ENCODE peak calls at places on chromosomes 7 and 10, in six cellular contexts. C is NCI-H187, X is T-helper 9 cell, Z is brain microvascular endothelial cell, S is SJSA1, O is neuronal stem cell. E is an unnamed sample.

GRCh38 chr7:81715984-81716588 is 53.8 kb downstream of the HGF start:
- DNase-seq in C (no peak), Z (peak; percentile 79), S (no peak), X (no peak), O (peak; percentile 11), E (no peak)

GRCh38 chr7:77665161-77665560 is 31.1 kb upstream of the RSBN1L start:
- DNase-seq in C (no peak), O (no peak), Z (no peak), X (no peak), S (no peak), E (no peak)

GRCh38 chr7:29935111-29935510 is 54.5 kb downstream of the SCRN1 start:
- DNase-seq in O (no peak), X (no peak), C (no peak), S (no peak), Z (no peak), E (no peak)

GRCh38 chr10:122252805-122253204 is 18.3 kb upstream of the BTBD16 start:
- DNase-seq in X (no peak), O (no peak), S (no peak), C (no peak), Z (no peak), E (no peak)

GRCh38 chr10:43057231-43057711 is 19.6 kb upstream of the RET start:
- DNase-seq in Z (no peak), S (no peak), C (no peak), X (no peak), O (no peak), E (no peak)

GRCh38 chr10:62843591-62843990 is 27.4 kb upstream of the EGR2 start:
- DNase-seq in X (no peak), O (no peak), Z (no peak), S (no peak), C (no peak), E (no peak)

GRCh38 chr10:3470191-3470590 is 297.6 kb upstream of the PITRM1 start:
- DNase-seq in O (no peak), C (no peak), S (no peak), X (no peak), Z (no peak), E (no peak)

GRCh38 chr10:63209703-63210102 is 76.6 kb downstream of the NRBF2 start:
- DNase-seq in S (no peak), O (no peak), Z (no peak), C (no peak), X (no peak), E (no peak)

GRCh38 chr10:132805599-132805998 is 19.7 kb upstream of the NKX6-2 start:
- DNase-seq in O (no peak), Z (no peak), X (no peak), S (no peak), C (no peak), E (no peak)

GRCh38 chr10:75040576-75040975 is 70.9 kb upstream of the SAMD8 start:
- DNase-seq in C (no peak), O (no peak), S (no peak), X (no peak), Z (no peak), E (no peak)

GRCh38 chr10:95785317-95785716 is 29.4 kb downstream of the ENTPD1 start:
- DNase-seq in C (no peak), X (no peak), Z (no peak), S (no peak), O (no peak), E (no peak)

GRCh38 chr7:105439174-105439893 is 50.6 kb upstream of the SRPK2 start:
- DNase-seq in Z (peak; percentile 28), S (peak; percentile 57), O (no peak), C (no peak), X (no peak), E (no peak)

GRCh38 chr7:45888993-45889366 is 692 bp downstream of the IGFBP1 start:
- DNase-seq in O (no peak), S (no peak), Z (no peak), X (no peak), C (no peak), E (no peak)

GRCh38 chr10:45418859-45419672 is 45.0 kb downstream of the ALOX5 start:
- DNase-seq in C (no peak), S (no peak), Z (peak; percentile 15), O (peak; percentile 68), X (peak; percentile 41), E (no peak)

GRCh38 chr7:50653116-50653854 is 88.1 kb upstream of the DDC start:
- DNase-seq in X (no peak), Z (peak; percentile 65), O (no peak), C (no peak), S (no peak), E (no peak)

GRCh38 chr10:33547976-33548375 is 213.5 kb upstream of the NRP1 start:
- DNase-seq in O (no peak), X (no peak), Z (no peak), S (no peak), C (no peak), E (no peak)

GRCh38 chr10:112235920-112236319 is 47.3 kb upstream of the TECTB start:
- DNase-seq in Z (no peak), S (no peak), O (no peak), X (no peak), C (no peak), E (no peak)

GRCh38 chr10:61592581-61592980 is 70.1 kb upstream of the CABCOCO1 start:
- DNase-seq in X (no peak), O (no peak), Z (peak; percentile 24), C (no peak), S (no peak), E (no peak)

GRCh38 chr10:118332247-118332646 is 9.9 kb downstream of the FAM204A start:
- DNase-seq in S (no peak), O (no peak), X (no peak), Z (no peak), C (no peak), E (no peak)

GRCh38 chr10:69963178-69963834 is 89.3 kb upstream of the MACROH2A2 start:
- DNase-seq in S (no peak), X (no peak), C (no peak), O (no peak), Z (no peak), E (no peak)

GRCh38 chr10:13382759-13383753 is 35.0 kb upstream of the SEPHS1 start:
- DNase-seq in X (no peak), Z (no peak), O (no peak), C (no peak), S (no peak), E (no peak)

E was measured in CD4-positive, alpha-beta T cell.